ENCODE peak calls at places on chromosome 10, in eight cellular contexts. One of them, this sample, is unnamed.

GRCh38 chr10:80081801-80082750 is 3.6 kb downstream of the TMEM254 start:
- DNase-seq in choroid plexus epithelial cell: peak
- DNase-seq in thoracic aorta: no peak
- DNase-seq in brain microvascular endothelial cell: no peak
- DNase-seq in left ventricle myocardium inferior: no peak
- DNase-seq in psoas muscle: no peak
- DNase-seq in suprapubic skin: no peak
- DNase-seq in GM06990: no peak
- DNase-seq in this sample: no peak

GRCh38 chr10:69465457-69466157 is 14.3 kb downstream of the TSPAN15 start:
- DNase-seq in left ventricle myocardium inferior: no peak
- DNase-seq in suprapubic skin: no peak
- DNase-seq in thoracic aorta: no peak
- DNase-seq in choroid plexus epithelial cell: no peak
- DNase-seq in psoas muscle: no peak
- DNase-seq in brain microvascular endothelial cell: no peak
- DNase-seq in GM06990: no peak
- DNase-seq in this sample: no peak

GRCh38 chr10:102140218-102140617 is 7.4 kb downstream of the PPRC1 start:
- DNase-seq in GM06990: no peak
- DNase-seq in psoas muscle: no peak
- DNase-seq in suprapubic skin: no peak
- DNase-seq in thoracic aorta: no peak
- DNase-seq in choroid plexus epithelial cell: no peak
- DNase-seq in left ventricle myocardium inferior: no peak
- DNase-seq in brain microvascular endothelial cell: no peak
- DNase-seq in this sample: no peak

GRCh38 chr10:97336942-97337719 is 2.6 kb upstream of the FRAT2 start:
- DNase-seq in choroid plexus epithelial cell: peak
- DNase-seq in psoas muscle: no peak
- DNase-seq in brain microvascular endothelial cell: no peak
- DNase-seq in suprapubic skin: no peak
- DNase-seq in GM06990: no peak
- DNase-seq in left ventricle myocardium inferior: no peak
- DNase-seq in thoracic aorta: no peak
- DNase-seq in this sample: no peak

GRCh38 chr10:117419921-117420320 is 44.7 kb upstream of the PDZD8 start:
- DNase-seq in brain microvascular endothelial cell: no peak
- DNase-seq in GM06990: no peak
- DNase-seq in choroid plexus epithelial cell: no peak
- DNase-seq in left ventricle myocardium inferior: no peak
- DNase-seq in thoracic aorta: no peak
- DNase-seq in suprapubic skin: no peak
- DNase-seq in psoas muscle: no peak
- DNase-seq in this sample: no peak

GRCh38 chr10:11036424-11037011 is 18.8 kb downstream of the CELF2 start:
- DNase-seq in left ventricle myocardium inferior: no peak
- DNase-seq in GM06990: no peak
- DNase-seq in brain microvascular endothelial cell: peak
- DNase-seq in thoracic aorta: no peak
- DNase-seq in choroid plexus epithelial cell: peak
- DNase-seq in psoas muscle: no peak
- DNase-seq in suprapubic skin: no peak
- DNase-seq in this sample: no peak

GRCh38 chr10:5788969-5789368 is 24.3 kb downstream of the GDI2 start:
- DNase-seq in thoracic aorta: no peak
- DNase-seq in psoas muscle: no peak
- DNase-seq in brain microvascular endothelial cell: no peak
- DNase-seq in GM06990: no peak
- DNase-seq in choroid plexus epithelial cell: no peak
- DNase-seq in left ventricle myocardium inferior: no peak
- DNase-seq in suprapubic skin: no peak
- DNase-seq in this sample: no peak

GRCh38 chr10:131081386-131081785 is 230.1 kb downstream of the TCERG1L start:
- DNase-seq in GM06990: no peak
- DNase-seq in psoas muscle: no peak
- DNase-seq in brain microvascular endothelial cell: no peak
- DNase-seq in left ventricle myocardium inferior: no peak
- DNase-seq in thoracic aorta: no peak
- DNase-seq in suprapubic skin: peak
- DNase-seq in choroid plexus epithelial cell: peak
- DNase-seq in this sample: no peak

GRCh38 chr10:52004342-52004949 is 305.1 kb upstream of the CSTF2T start:
- DNase-seq in brain microvascular endothelial cell: peak
- DNase-seq in choroid plexus epithelial cell: peak
- DNase-seq in psoas muscle: no peak
- DNase-seq in thoracic aorta: no peak
- DNase-seq in GM06990: no peak
- DNase-seq in left ventricle myocardium inferior: no peak
- DNase-seq in suprapubic skin: no peak
- DNase-seq in this sample: no peak

GRCh38 chr10:68231106-68231901 is 609 bp downstream of the ATOH7 start:
- DNase-seq in choroid plexus epithelial cell: peak
- DNase-seq in suprapubic skin: no peak
- DNase-seq in brain microvascular endothelial cell: peak
- DNase-seq in psoas muscle: peak
- DNase-seq in thoracic aorta: no peak
- DNase-seq in GM06990: peak
- DNase-seq in left ventricle myocardium inferior: peak
- DNase-seq in this sample: no peak

GRCh38 chr10:31390804-31391203 is 71.8 kb downstream of the ZEB1 start:
- DNase-seq in GM06990: no peak
- DNase-seq in suprapubic skin: no peak
- DNase-seq in choroid plexus epithelial cell: no peak
- DNase-seq in thoracic aorta: no peak
- DNase-seq in left ventricle myocardium inferior: no peak
- DNase-seq in brain microvascular endothelial cell: no peak
- DNase-seq in psoas muscle: no peak
- DNase-seq in this sample: no peak

GRCh38 chr10:79310217-79310865 is 36.9 kb upstream of the PPIF start:
- DNase-seq in GM06990: no peak
- DNase-seq in choroid plexus epithelial cell: no peak
- DNase-seq in psoas muscle: peak
- DNase-seq in brain microvascular endothelial cell: no peak
- DNase-seq in thoracic aorta: no peak
- DNase-seq in suprapubic skin: no peak
- DNase-seq in left ventricle myocardium inferior: peak
- DNase-seq in this sample: no peak

GRCh38 chr10:28236641-28237040 is 66.2 kb downstream of the MPP7 start:
- DNase-seq in left ventricle myocardium inferior: no peak
- DNase-seq in psoas muscle: no peak
- DNase-seq in choroid plexus epithelial cell: no peak
- DNase-seq in thoracic aorta: no peak
- DNase-seq in suprapubic skin: no peak
- DNase-seq in GM06990: no peak
- DNase-seq in brain microvascular endothelial cell: no peak
- DNase-seq in this sample: no peak

GRCh38 chr10:98029149-98030092 is 1.0 kb downstream of the CRTAC1 start:
- DNase-seq in choroid plexus epithelial cell: no peak
- DNase-seq in left ventricle myocardium inferior: no peak
- DNase-seq in suprapubic skin: no peak
- DNase-seq in brain microvascular endothelial cell: no peak
- DNase-seq in psoas muscle: no peak
- DNase-seq in GM06990: no peak
- DNase-seq in thoracic aorta: no peak
- DNase-seq in this sample: no peak

GRCh38 chr10:102669206-102670064 is 25.2 kb downstream of the TRIM8 start:
- DNase-seq in suprapubic skin: no peak
- DNase-seq in choroid plexus epithelial cell: no peak
- DNase-seq in left ventricle myocardium inferior: peak
- DNase-seq in psoas muscle: peak
- DNase-seq in thoracic aorta: peak
- DNase-seq in brain microvascular endothelial cell: no peak
- DNase-seq in GM06990: no peak
- DNase-seq in this sample: no peak

GRCh38 chr10:21172774-21173432 is 275.8 kb upstream of the NEBL start:
- DNase-seq in psoas muscle: peak
- DNase-seq in suprapubic skin: no peak
- DNase-seq in brain microvascular endothelial cell: no peak
- DNase-seq in GM06990: no peak
- DNase-seq in choroid plexus epithelial cell: peak
- DNase-seq in left ventricle myocardium inferior: no peak
- DNase-seq in thoracic aorta: no peak
- DNase-seq in this sample: no peak

GRCh38 chr10:74857586-74857985 is 31.2 kb downstream of the KAT6B start:
- DNase-seq in brain microvascular endothelial cell: no peak
- DNase-seq in suprapubic skin: no peak
- DNase-seq in GM06990: no peak
- DNase-seq in left ventricle myocardium inferior: no peak
- DNase-seq in psoas muscle: no peak
- DNase-seq in choroid plexus epithelial cell: no peak
- DNase-seq in thoracic aorta: no peak
- DNase-seq in this sample: no peak

GRCh38 chr10:36531621-36532020 is 593.8 kb upstream of the ANKRD30A start:
- DNase-seq in suprapubic skin: no peak
- DNase-seq in choroid plexus epithelial cell: no peak
- DNase-seq in brain microvascular endothelial cell: no peak
- DNase-seq in psoas muscle: no peak
- DNase-seq in GM06990: no peak
- DNase-seq in thoracic aorta: no peak
- DNase-seq in left ventricle myocardium inferior: no peak
- DNase-seq in this sample: no peak

GRCh38 chr10:121115154-121115553 is 264.0 kb downstream of the WDR11 start:
- DNase-seq in choroid plexus epithelial cell: no peak
- DNase-seq in psoas muscle: no peak
- DNase-seq in thoracic aorta: no peak
- DNase-seq in brain microvascular endothelial cell: no peak
- DNase-seq in suprapubic skin: no peak
- DNase-seq in left ventricle myocardium inferior: no peak
- DNase-seq in GM06990: no peak
- DNase-seq in this sample: no peak

GRCh38 chr10:29668628-29669027 is 33.9 kb upstream of the SVIL start:
- DNase-seq in suprapubic skin: no peak
- DNase-seq in thoracic aorta: no peak
- DNase-seq in GM06990: no peak
- DNase-seq in psoas muscle: no peak
- DNase-seq in left ventricle myocardium inferior: no peak
- DNase-seq in brain microvascular endothelial cell: peak
- DNase-seq in choroid plexus epithelial cell: peak
- DNase-seq in this sample: no peak

DNA sequence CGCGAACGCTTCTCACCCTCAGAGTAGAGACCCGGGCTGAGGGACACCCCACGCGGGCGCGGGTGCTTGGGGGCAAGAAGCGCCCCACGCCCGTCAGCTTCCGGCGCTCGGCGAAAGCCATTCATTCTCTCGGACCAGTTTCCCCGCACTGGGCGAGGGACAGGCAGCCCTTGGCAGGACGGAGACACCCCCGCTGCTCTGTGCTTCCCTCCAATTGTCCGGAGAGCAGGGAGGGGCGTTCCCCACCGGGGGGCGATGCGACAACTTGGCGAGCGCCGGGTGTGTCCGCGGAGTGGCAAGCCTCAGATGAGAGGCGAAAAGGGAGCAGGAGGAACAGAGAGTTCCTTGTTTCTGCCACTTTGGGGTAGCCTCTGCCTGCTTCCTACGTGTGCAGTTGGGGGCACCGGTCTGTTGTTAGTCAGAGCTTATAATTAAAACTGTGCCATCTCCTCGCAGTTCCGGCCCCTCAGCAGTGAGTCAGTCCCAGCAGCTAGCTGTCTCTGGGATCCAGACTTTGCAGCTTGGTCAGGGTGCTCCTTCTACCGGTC is 1.7 kb downstream of the GPR158 start:
- DNase-seq in GM06990: peak
- DNase-seq in choroid plexus epithelial cell: no peak
- DNase-seq in thoracic aorta: no peak
- DNase-seq in suprapubic skin: no peak
- DNase-seq in psoas muscle: no peak
- DNase-seq in brain microvascular endothelial cell: no peak
- DNase-seq in left ventricle myocardium inferior: no peak
- DNase-seq in this sample: no peak
- TF ChIP-seq CTCF in GM06990: no peak
- TF ChIP-seq CTCF in choroid plexus epithelial cell: no peak
- TF ChIP-seq CTCF in thoracic aorta: no peak
- TF ChIP-seq CTCF in suprapubic skin: no peak
- TF ChIP-seq CTCF in psoas muscle: no peak
- TF ChIP-seq CTCF in brain microvascular endothelial cell: no peak
- TF ChIP-seq CTCF in left ventricle myocardium inferior: no peak
- TF ChIP-seq CTCF in this sample: no peak

GRCh38 chr10:71966046-71967004 is 2.1 kb downstream of the CHST3 start:
- DNase-seq in psoas muscle: no peak
- DNase-seq in choroid plexus epithelial cell: no peak
- DNase-seq in left ventricle myocardium inferior: no peak
- DNase-seq in thoracic aorta: peak
- DNase-seq in brain microvascular endothelial cell: no peak
- DNase-seq in GM06990: no peak
- DNase-seq in suprapubic skin: no peak
- DNase-seq in this sample: no peak
- H3K4me3 ChIP-seq in psoas muscle: peak
- H3K4me3 ChIP-seq in choroid plexus epithelial cell: peak
- H3K4me3 ChIP-seq in left ventricle myocardium inferior: peak
- H3K4me3 ChIP-seq in thoracic aorta: peak
- H3K4me3 ChIP-seq in brain microvascular endothelial cell: peak
- H3K4me3 ChIP-seq in GM06990: no peak
- H3K4me3 ChIP-seq in suprapubic skin: peak
- H3K4me3 ChIP-seq in this sample: no peak

GRCh38 chr10:23912884-23913401 is 296.0 kb upstream of the KIAA1217 start:
- DNase-seq in left ventricle myocardium inferior: no peak
- DNase-seq in psoas muscle: no peak
- DNase-seq in choroid plexus epithelial cell: no peak
- DNase-seq in thoracic aorta: no peak
- DNase-seq in brain microvascular endothelial cell: no peak
- DNase-seq in GM06990: no peak
- DNase-seq in suprapubic skin: no peak
- DNase-seq in this sample: no peak

GRCh38 chr10:23918839-23919238 is 290.1 kb upstream of the KIAA1217 start:
- DNase-seq in thoracic aorta: no peak
- DNase-seq in brain microvascular endothelial cell: no peak
- DNase-seq in left ventricle myocardium inferior: no peak
- DNase-seq in psoas muscle: no peak
- DNase-seq in choroid plexus epithelial cell: no peak
- DNase-seq in GM06990: no peak
- DNase-seq in suprapubic skin: no peak
- DNase-seq in this sample: no peak

GRCh38 chr10:23918090-23918704 is 290.7 kb upstream of the KIAA1217 start:
- DNase-seq in choroid plexus epithelial cell: no peak
- DNase-seq in psoas muscle: no peak
- DNase-seq in suprapubic skin: no peak
- DNase-seq in thoracic aorta: no peak
- DNase-seq in left ventricle myocardium inferior: peak
- DNase-seq in GM06990: no peak
- DNase-seq in brain microvascular endothelial cell: no peak
- DNase-seq in this sample: no peak

GRCh38 chr10:23914641-23915040 is 294.3 kb upstream of the KIAA1217 start:
- DNase-seq in suprapubic skin: no peak
- DNase-seq in GM06990: no peak
- DNase-seq in thoracic aorta: no peak
- DNase-seq in brain microvascular endothelial cell: no peak
- DNase-seq in psoas muscle: no peak
- DNase-seq in choroid plexus epithelial cell: no peak
- DNase-seq in left ventricle myocardium inferior: no peak
- DNase-seq in this sample: no peak

GRCh38 chr10:23917251-23917908 is 291.6 kb upstream of the KIAA1217 start:
- DNase-seq in GM06990: no peak
- DNase-seq in choroid plexus epithelial cell: no peak
- DNase-seq in brain microvascular endothelial cell: no peak
- DNase-seq in suprapubic skin: no peak
- DNase-seq in thoracic aorta: no peak
- DNase-seq in left ventricle myocardium inferior: no peak
- DNase-seq in psoas muscle: no peak
- DNase-seq in this sample: no peak
- TF ChIP-seq CTCF in GM06990: no peak
- TF ChIP-seq CTCF in choroid plexus epithelial cell: no peak
- TF ChIP-seq CTCF in brain microvascular endothelial cell: no peak
- TF ChIP-seq CTCF in suprapubic skin: no peak
- TF ChIP-seq CTCF in thoracic aorta: no peak
- TF ChIP-seq CTCF in left ventricle myocardium inferior: no peak
- TF ChIP-seq CTCF in psoas muscle: no peak
- TF ChIP-seq CTCF in this sample: no peak

GRCh38 chr10:92242910-92243671 is 47.8 kb downstream of the CPEB3 start:
- DNase-seq in thoracic aorta: no peak
- DNase-seq in brain microvascular endothelial cell: peak
- DNase-seq in GM06990: no peak
- DNase-seq in suprapubic skin: no peak
- DNase-seq in psoas muscle: peak
- DNase-seq in choroid plexus epithelial cell: peak
- DNase-seq in left ventricle myocardium inferior: peak
- DNase-seq in this sample: no peak
- H3K4me3 ChIP-seq in thoracic aorta: peak
- H3K4me3 ChIP-seq in brain microvascular endothelial cell: peak
- H3K4me3 ChIP-seq in GM06990: peak
- H3K4me3 ChIP-seq in suprapubic skin: peak
- H3K4me3 ChIP-seq in psoas muscle: peak
- H3K4me3 ChIP-seq in choroid plexus epithelial cell: peak
- H3K4me3 ChIP-seq in left ventricle myocardium inferior: peak
- H3K4me3 ChIP-seq in this sample: no peak

This sample was measured in GM12864.